ENCODE peak calls at places on chromosomes 1 and 21, in five cellular contexts. G, X, J, F and Z are unnamed samples.
A peak's percentile ranks its signal among the peaks of the same experiment; 100 is the strongest.

GRCh38 chr1:10838541-10838940 is 42.1 kb upstream of the CASZ1 start:
- DNase-seq in X (no peak), G (no peak), F (no peak), J (no peak), Z (no peak)

GRCh38 chr1:241684108-241684507 is 32.0 kb downstream of the WDR64 start:
- DNase-seq in G (no peak), F (no peak), J (no peak), X (no peak), Z (no peak)

GRCh38 chr1:206892351-206892984 is 4.8 kb upstream of the IL24 start:
- DNase-seq in G (no peak), J (no peak), F (no peak), X (no peak), Z (no peak)

GRCh38 chr1:25926731-25927496 is 20.7 kb upstream of the STMN1 start:
- DNase-seq in F (no peak), X (no peak), G (no peak), J (no peak), Z (no peak)

GRCh38 chr1:100861379-100861778 is 33.3 kb downstream of the EXTL2 start:
- DNase-seq in F (no peak), X (no peak), J (no peak), G (no peak), Z (no peak)

GRCh38 chr1:37161171-37161570 is 126.9 kb upstream of the GRIK3 start:
- DNase-seq in X (no peak), J (no peak), G (no peak), F (no peak), Z (no peak)

GRCh38 chr21:36169465-36170128 is 13.0 kb downstream of the DOP1B start:
- DNase-seq in G (no peak), X (no peak), J (peak; percentile 37), F (no peak), Z (peak; percentile 31)

GRCh38 chr1:183433703-183434102 is 15.5 kb upstream of the NMNAT2 start:
- DNase-seq in F (no peak), X (no peak), G (no peak), J (peak; percentile 26), Z (no peak)

GRCh38 chr1:21335750-21336168 is 45.5 kb upstream of the ECE1 start:
- DNase-seq in X (no peak), F (no peak), J (no peak), G (peak; percentile 29), Z (no peak)
- H3K4me3 ChIP-seq in X (peak overlapping the region; percentile 43), F (no peak overlapping the region), J (no peak overlapping the region), G (no peak overlapping the region), Z (no peak overlapping the region)

DNA sequence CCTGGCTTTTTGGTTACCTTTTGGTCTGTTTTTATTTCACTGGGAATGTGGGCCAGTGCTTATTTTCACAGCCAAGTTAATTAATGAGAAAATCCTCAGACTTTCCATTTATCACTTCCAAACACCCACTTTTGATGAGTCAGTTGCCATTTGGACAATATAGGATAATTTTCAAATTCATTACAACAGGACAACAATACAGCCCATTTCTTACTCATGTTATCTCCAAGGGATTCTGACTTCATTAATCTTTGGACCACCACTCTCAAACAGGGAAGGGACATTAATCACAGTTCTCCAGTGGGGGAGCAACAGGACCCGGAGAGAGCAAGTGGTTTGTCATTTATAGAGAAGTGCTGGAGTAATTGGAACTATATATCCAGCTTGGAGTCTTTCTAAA is 38.8 kb downstream of the JUN start:
- DNase-seq in G (no peak), F (no peak), X (no peak), J (no peak), Z (no peak)
- H3K4me1 ChIP-seq in G (peaks cover 3% of the 10 kb centered on the region), F (peaks cover 3% of the 10 kb centered on the region), X (no peaks in the 10 kb centered on the region), J (no peaks in the 10 kb centered on the region), Z (peaks cover 2% of the 10 kb centered on the region)

GRCh38 chr1:147210987-147211386 is 14.2 kb downstream of the FMO5 start:
- DNase-seq in X (no peak), F (peak; percentile 83), J (no peak), G (no peak), Z (no peak)
- H3K9me3 ChIP-seq in X (no peaks in the 10 kb centered on the region), F (no peaks in the 10 kb centered on the region), J (no peaks in the 10 kb centered on the region), G (no peaks in the 10 kb centered on the region), Z (no peaks in the 10 kb centered on the region)

GRCh38 chr1:16127676-16128337 is 28.1 kb downstream of the EPHA2 start:
- DNase-seq in G (no peak), X (no peak), J (peak; percentile 75), F (no peak), Z (peak; percentile 64)
- H3K4me3 ChIP-seq in G (no peak overlapping the region), X (no peak overlapping the region), J (no peak overlapping the region), F (no peak overlapping the region), Z (no peak overlapping the region)